ENCODE peak calls at places on chromosomes 4 and X, in seven cellular contexts. T is kidney epithelial cell, G is foreskin fibroblast, H is mesendoderm, S is fibroblast of mammary gland, Z is stomach, U is lower lobe of right lung. P is an unnamed sample.

GRCh38 chr4:98546910-98547544 is 111.4 kb downstream of the TSPAN5 start:
- DNase-seq in T (no peak), G (peak), H (no peak), S (peak), Z (no peak), U (no peak), P (peak)

GRCh38 chr4:177155454-177155853 is 154.2 kb upstream of the NEIL3 start:
- DNase-seq in T (no peak), G (no peak), H (peak), S (no peak), Z (no peak), U (no peak), P (no peak)

GRCh38 chrX:41984628-41985027 is 61.3 kb upstream of the CASK start:
- DNase-seq in T (peak), G (peak), H (no peak), S (peak), Z (no peak), U (no peak), P (no peak)

GRCh38 chrX:54063361-54063760 is 19.1 kb upstream of the PHF8 start:
- DNase-seq in T (no peak), G (no peak), H (no peak), S (no peak), Z (no peak), U (no peak), P (no peak)

GRCh38 chrX:56789518-56790070 is 60.6 kb downstream of the NBDY start:
- DNase-seq in T (no peak), G (no peak), H (no peak), S (no peak), Z (peak), U (no peak), P (no peak)

GRCh38 chr4:46937493-46937892 is 28.4 kb upstream of the COX7B2 start:
- DNase-seq in T (no peak), G (peak), H (peak), S (peak), Z (no peak), U (no peak), P (peak)

GRCh38 chr4:137650051-137650450 is 117.8 kb upstream of the PCDH18 start:
- DNase-seq in T (no peak), G (no peak), H (no peak), S (peak), Z (no peak), U (no peak), P (no peak)

GRCh38 chrX:134074151-134074550 is 88.8 kb upstream of the GPC3 start:
- DNase-seq in T (no peak), G (no peak), H (no peak), S (no peak), Z (no peak), U (no peak), P (no peak)

GRCh38 chrX:48589482-48590162 is 7.7 kb upstream of the WDR13 start:
- DNase-seq in T (no peak), G (no peak), H (no peak), S (peak), Z (peak), U (no peak), P (no peak)

GRCh38 chr4:140756292-140757219 is at the start of gene TBC1D9:
- DNase-seq in T (peak), G (peak), H (peak), S (peak), Z (peak), U (peak), P (peak)

GRCh38 chr4:101010987-101011386 is 336.3 kb downstream of the PPP3CA start:
- DNase-seq in T (no peak), G (no peak), H (no peak), S (no peak), Z (no peak), U (no peak), P (no peak)

GRCh38 chr4:25856756-25857155 is 6.0 kb downstream of the SEL1L3 start:
- DNase-seq in T (no peak), G (peak), H (no peak), S (peak), Z (no peak), U (no peak), P (peak)

GRCh38 chr4:37246891-37247290 is 2.3 kb downstream of the NWD2 start:
- DNase-seq in T (no peak), G (no peak), H (no peak), S (no peak), Z (no peak), U (no peak), P (no peak)

GRCh38 chr4:87839309-87839946 is 6.7 kb downstream of the MEPE start:
- DNase-seq in T (no peak), G (peak), H (peak), S (peak), Z (no peak), U (no peak), P (peak)

GRCh38 chr4:47839259-47839658 is 1.4 kb upstream of the CORIN start:
- DNase-seq in T (no peak), G (peak), H (peak), S (peak), Z (no peak), U (no peak), P (peak)

GRCh38 chr4:26171953-26172352 is 148.9 kb upstream of the RBPJ start:
- DNase-seq in T (peak), G (peak), H (no peak), S (peak), Z (no peak), U (no peak), P (peak)

GRCh38 chr4:138097912-138098600 is 144.1 kb downstream of the SLC7A11 start:
- DNase-seq in T (no peak), G (no peak), H (no peak), S (no peak), Z (no peak), U (no peak), P (no peak)

GRCh38 chr4:137124278-137124932 is 407.9 kb downstream of the PCDH18 start:
- DNase-seq in T (peak), G (peak), H (peak), S (peak), Z (no peak), U (no peak), P (peak)

GRCh38 chr4:97215426-97215825 is 927.9 kb downstream of the STPG2 start:
- DNase-seq in T (no peak), G (no peak), H (peak), S (no peak), Z (no peak), U (no peak), P (no peak)

GRCh38 chrX:48831909-48832291 is 3.5 kb downstream of the PCSK1N start:
- DNase-seq in T (no peak), G (peak), H (no peak), S (no peak), Z (no peak), U (no peak), P (no peak)

GRCh38 chr4:149751174-149751573 is 64.5 kb downstream of the IQCM start:
- DNase-seq in T (no peak), G (peak), H (no peak), S (peak), Z (no peak), U (no peak), P (no peak)

GRCh38 chr4:7416745-7417432 is 17.8 kb downstream of the PSAPL1 start:
- DNase-seq in T (no peak), G (no peak), H (no peak), S (no peak), Z (peak), U (no peak), P (no peak)

GRCh38 chr4:145525291-145525740 is 43.7 kb downstream of the SMAD1 start:
- DNase-seq in T (no peak), G (peak), H (peak), S (peak), Z (no peak), U (no peak), P (peak)

GRCh38 chrX:72125331-72126047 is 6.2 kb downstream of the RTL5 start:
- DNase-seq in T (no peak), G (no peak), H (no peak), S (no peak), Z (no peak), U (no peak), P (no peak)

GRCh38 chr4:65510976-65511375 is 159.3 kb downstream of the EPHA5 start:
- DNase-seq in T (peak), G (no peak), H (no peak), S (peak), Z (no peak), U (no peak), P (peak)

GRCh38 chr4:629636-629915 is 4.2 kb downstream of the PDE6B start:
- DNase-seq in T (no peak), G (no peak), H (no peak), S (no peak), Z (no peak), U (no peak), P (no peak)

GRCh38 chrX:123713434-123713833 is 19.4 kb downstream of the THOC2 start:
- DNase-seq in T (no peak), G (no peak), H (no peak), S (no peak), Z (no peak), U (no peak), P (no peak)

GRCh38 chr4:180449395-180449956 is 1793.7 kb upstream of the TENM3 start:
- DNase-seq in T (peak), G (no peak), H (peak), S (no peak), Z (no peak), U (no peak), P (no peak)

GRCh38 chrX:87626996-87627395 is 109.4 kb downstream of the KLHL4 start:
- DNase-seq in T (no peak), G (no peak), H (peak), S (no peak), Z (no peak), U (no peak), P (no peak)

GRCh38 chr4:145623831-145624230 is 4.6 kb downstream of the MMAA start:
- DNase-seq in T (no peak), G (peak), H (no peak), S (peak), Z (no peak), U (no peak), P (peak)

GRCh38 chr4:74516321-74516720 is 71.4 kb downstream of the AREG start:
- DNase-seq in T (no peak), G (no peak), H (no peak), S (peak), Z (no peak), U (no peak), P (peak)

GRCh38 chrX:53918697-53919096 is 125.6 kb downstream of the PHF8 start:
- DNase-seq in T (no peak), G (no peak), H (peak), S (no peak), Z (no peak), U (no peak), P (peak)

GRCh38 chrX:150842198-150842553 is 56.3 kb downstream of the CD99L2 start:
- DNase-seq in T (no peak), G (no peak), H (no peak), S (no peak), Z (no peak), U (no peak), P (no peak)

GRCh38 chr4:1793496-1793840 is 375 bp downstream of the FGFR3 start:
- DNase-seq in T (no peak), G (peak), H (peak), S (no peak), Z (peak), U (no peak), P (no peak)

GRCh38 chrX:88438209-88438608 is 308.8 kb upstream of the CPXCR1 start:
- DNase-seq in T (no peak), G (no peak), H (no peak), S (no peak), Z (no peak), U (no peak), P (no peak)

GRCh38 chr4:47531241-47531953 is 46.3 kb downstream of the ATP10D start:
- DNase-seq in T (peak), G (peak), H (peak), S (peak), Z (peak), U (no peak), P (peak)

GRCh38 chr4:119626943-119627266 is 1.7 kb downstream of the PDE5A start:
- DNase-seq in T (no peak), G (no peak), H (no peak), S (no peak), Z (no peak), U (no peak), P (no peak)

GRCh38 chr4:95548738-95549245 is at the start of gene UNC5C:
- DNase-seq in T (no peak), G (peak), H (peak), S (no peak), Z (peak), U (peak), P (peak)

GRCh38 chr4:107645604-107646003 is 74.4 kb downstream of the PAPSS1 start:
- DNase-seq in T (no peak), G (no peak), H (no peak), S (no peak), Z (no peak), U (no peak), P (no peak)
- H3K4me3 ChIP-seq in T (no peak), G (no peak), H (no peak), S (no peak), Z (no peak), U (no peak), P (no peak)

GRCh38 chr4:167435786-167436185 is 201.5 kb upstream of the SPOCK3 start:
- DNase-seq in T (no peak), G (no peak), H (no peak), S (no peak), Z (no peak), U (no peak), P (no peak)
- H3K4me3 ChIP-seq in T (no peak), G (no peak), H (no peak), S (no peak), Z (no peak), U (no peak), P (no peak)

GRCh38 chrX:136909119-136909705 is 28.7 kb upstream of the RBMX start:
- DNase-seq in T (peak), G (peak), H (peak), S (peak), Z (peak), U (peak), P (peak)

GRCh38 chrX:136907626-136908025 is 27.1 kb upstream of the RBMX start:
- DNase-seq in T (no peak), G (no peak), H (no peak), S (no peak), Z (no peak), U (no peak), P (no peak)

GRCh38 chrX:136906921-136907510 is 26.5 kb upstream of the RBMX start:
- DNase-seq in T (no peak), G (no peak), H (no peak), S (no peak), Z (peak), U (no peak), P (no peak)

GRCh38 chrX:136909706-136910564 is 29.4 kb upstream of the RBMX start:
- DNase-seq in T (peak), G (peak), H (peak), S (peak), Z (peak), U (peak), P (peak)

DNA sequence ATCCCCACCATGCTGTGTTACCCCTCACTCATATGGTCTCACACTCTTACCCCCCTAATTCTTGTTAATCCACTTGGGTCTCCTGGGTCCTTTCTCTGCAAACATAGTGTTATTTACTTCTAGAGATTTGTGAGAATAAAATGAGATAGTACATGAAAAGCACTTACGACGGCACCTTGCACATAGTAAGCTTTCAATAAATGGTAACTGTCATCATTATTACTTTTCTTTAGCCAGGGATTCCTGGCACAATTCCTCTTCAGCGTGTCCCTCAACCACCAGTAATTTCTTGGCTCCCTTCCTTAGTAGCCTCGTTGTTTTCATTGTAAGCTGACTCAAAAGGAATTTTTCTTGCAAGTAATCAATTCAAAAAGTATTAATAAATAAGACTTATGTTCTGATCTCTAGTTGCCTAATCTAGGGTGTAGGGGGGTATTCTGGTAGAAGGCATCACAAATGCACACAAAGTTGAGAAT is 30.1 kb upstream of the RBMX start:
- DNase-seq in T (no peak), G (peak), H (no peak), S (peak), Z (no peak), U (no peak), P (peak)
- H3K4me3 ChIP-seq in T (peak), G (peak), H (no peak), S (peak), Z (peak), U (peak), P (peak)

DNA sequence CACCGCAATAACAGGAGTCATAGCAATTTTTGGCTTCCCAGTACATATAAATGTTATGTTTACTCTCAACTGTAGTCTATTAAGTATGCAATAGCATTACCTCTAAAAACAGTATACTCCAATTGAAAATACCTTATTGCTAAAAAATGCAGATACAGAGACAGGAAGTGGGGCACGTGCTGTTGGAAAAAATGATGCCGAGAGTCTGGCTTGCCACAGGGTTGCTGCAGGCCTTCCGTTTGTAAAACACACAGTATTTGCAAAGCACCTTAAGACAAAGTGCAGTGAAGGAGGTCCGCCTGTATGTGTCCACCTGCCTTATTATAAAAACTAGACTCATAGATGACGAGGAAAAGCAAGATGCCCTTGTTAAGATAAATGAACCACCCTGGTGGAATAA is 23.5 kb downstream of the CD99 start:
- DNase-seq in T (no peak), G (no peak), H (no peak), S (no peak), Z (no peak), U (no peak), P (no peak)
- H3K4me3 ChIP-seq in T (no peak), G (no peak), H (no peak), S (no peak), Z (no peak), U (no peak), P (no peak)

GRCh38 chrX:77447339-77448149 is at the start of gene FGF16:
- DNase-seq in T (no peak), G (peak), H (peak), S (peak), Z (no peak), U (no peak), P (no peak)
- H3K4me3 ChIP-seq in T (peak), G (peak), H (no peak), S (peak), Z (peak), U (peak), P (peak)

GRCh38 chr4:56876264-56876663 is 31.4 kb upstream of the REST start:
- DNase-seq in T (no peak), G (no peak), H (no peak), S (no peak), Z (no peak), U (no peak), P (no peak)

GRCh38 chr4:56871357-56871993 is 36.2 kb upstream of the REST start:
- DNase-seq in T (no peak), G (peak), H (peak), S (peak), Z (no peak), U (no peak), P (no peak)

GRCh38 chr4:56874918-56875317 is 32.8 kb upstream of the REST start:
- DNase-seq in T (no peak), G (no peak), H (no peak), S (peak), Z (no peak), U (no peak), P (peak)

GRCh38 chr4:56874166-56874565 is 33.5 kb upstream of the REST start:
- DNase-seq in T (no peak), G (no peak), H (no peak), S (no peak), Z (no peak), U (no peak), P (no peak)

DNA sequence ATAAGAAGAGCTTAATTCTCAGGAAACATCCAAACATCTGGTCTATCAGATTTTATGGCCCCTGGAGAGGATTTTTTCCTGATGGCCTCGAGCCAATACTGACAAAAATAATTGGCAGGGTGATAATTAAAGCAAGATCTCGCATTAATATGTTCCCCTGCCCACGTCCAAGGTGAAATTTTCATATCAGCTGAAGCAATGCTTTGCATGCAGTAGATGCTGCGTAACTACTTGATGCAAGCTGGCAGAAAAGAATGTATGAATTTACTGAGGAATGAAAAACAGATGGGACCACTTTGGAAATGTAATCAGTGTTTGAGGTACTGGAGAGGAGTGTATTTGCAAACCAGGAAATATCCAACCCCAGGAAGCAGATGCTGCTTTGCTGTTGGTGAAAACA is 36.8 kb upstream of the REST start:
- DNase-seq in T (no peak), G (peak), H (no peak), S (peak), Z (no peak), U (no peak), P (peak)
- H3K4me3 ChIP-seq in T (no peak), G (peak), H (no peak), S (no peak), Z (no peak), U (no peak), P (no peak)

GRCh38 chrX:7110821-7111276 is 36.7 kb upstream of the STS start:
- DNase-seq in T (no peak), G (no peak), H (peak), S (peak), Z (no peak), U (no peak), P (no peak)
- H3K4me3 ChIP-seq in T (no peak), G (no peak), H (no peak), S (no peak), Z (no peak), U (no peak), P (no peak)

DNA sequence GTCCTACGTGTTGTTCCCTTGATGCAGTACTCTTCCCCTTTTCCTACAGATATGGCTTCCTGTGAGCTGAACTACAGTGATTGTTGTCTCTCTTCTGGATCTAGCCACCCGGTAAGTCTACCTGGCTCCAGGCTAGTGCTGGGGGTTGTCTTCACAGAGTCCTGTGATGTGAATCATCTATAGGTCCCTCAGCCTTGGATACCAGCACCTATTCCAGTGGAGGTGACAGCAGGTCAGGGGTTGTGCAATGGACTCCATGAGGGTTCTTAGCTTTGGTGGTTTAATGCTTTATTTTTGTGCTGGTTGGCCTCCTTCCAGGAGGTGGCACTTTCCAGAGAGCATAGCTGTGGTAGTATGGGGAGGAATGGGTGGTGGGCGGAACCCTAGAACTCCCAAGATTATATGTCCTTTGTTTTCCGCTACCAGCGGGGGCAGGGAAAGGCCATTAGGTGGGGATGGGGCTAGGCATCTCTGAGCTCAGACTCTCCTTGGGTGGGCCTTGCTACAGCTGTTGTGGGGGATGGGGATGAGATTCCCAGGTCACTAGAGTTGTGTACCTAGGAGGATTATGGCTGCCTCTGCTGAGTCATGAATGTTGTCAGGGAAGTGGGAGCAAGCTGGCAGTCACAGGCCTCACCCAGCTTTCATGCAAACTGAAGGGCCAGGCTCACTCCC is 121.4 kb upstream of the ANKRD50 start:
- DNase-seq in T (no peak), G (no peak), H (no peak), S (no peak), Z (no peak), U (no peak), P (no peak)
- H3K4me3 ChIP-seq in T (no peak), G (no peak), H (no peak), S (no peak), Z (no peak), U (no peak), P (no peak)